ENCODE peak calls at places on chromosomes 3 and 15, in seven cellular contexts. B is H1, Z is K562, V is SK-N-SH, T is HepG2, E is GM12891, H is GM12878. L is an unnamed sample.

GRCh38 chr15:34987182-34987488 is 952 bp downstream of the ZNF770 start:
- DNase-seq in B (no peak), Z (peak), V (peak), T (no peak), E (no peak), H (no peak), L (no peak)

GRCh38 chr3:50171540-50172301 is 16.6 kb downstream of the SEMA3F start:
- DNase-seq in B (no peak), Z (no peak), V (no peak), T (peak), E (no peak), H (no peak), L (no peak)

GRCh38 chr3:13072239-13073041 is 789 bp downstream of the IQSEC1 start:
- DNase-seq in B (no peak), Z (no peak), V (peak), T (no peak), E (no peak), H (peak), L (no peak)

GRCh38 chr15:52368402-52368801 is 72.8 kb upstream of the MYO5C start:
- DNase-seq in B (no peak), Z (no peak), V (no peak), T (no peak), E (no peak), H (no peak), L (no peak)

GRCh38 chr3:25040739-25041138 is 387.3 kb upstream of the RARB start:
- DNase-seq in B (no peak), Z (no peak), V (no peak), T (no peak), E (no peak), H (no peak), L (no peak)

GRCh38 chr3:116188231-116188785 is 257.0 kb downstream of the LSAMP start:
- DNase-seq in B (no peak), Z (no peak), V (no peak), T (no peak), E (no peak), H (no peak), L (no peak)

GRCh38 chr3:69085543-69086132 is 901 bp downstream of the ARL6IP5 start:
- DNase-seq in B (no peak), Z (peak), V (peak), T (no peak), E (no peak), H (no peak), L (no peak)

GRCh38 chr15:89128320-89129122 is 40.3 kb downstream of the ABHD2 start:
- DNase-seq in B (no peak), Z (no peak), V (no peak), T (peak), E (no peak), H (no peak), L (no peak)

GRCh38 chr15:34055868-34056595 is 17.0 kb upstream of the AVEN start:
- DNase-seq in B (no peak), Z (no peak), V (no peak), T (no peak), E (no peak), H (no peak), L (no peak)

GRCh38 chr3:111617912-111618601 is 22.9 kb upstream of the ZBED2 start:
- DNase-seq in B (no peak), Z (no peak), V (no peak), T (no peak), E (no peak), H (no peak), L (no peak)

GRCh38 chr15:67240235-67241131 is 14.0 kb downstream of the AAGAB start:
- DNase-seq in B (no peak), Z (no peak), V (peak), T (peak), E (no peak), H (peak), L (no peak)
- TF ChIP-seq TAF1 in B (no peak), Z (no peak), V (no peak), T (no peak), E (no peak), H (no peak), L (no peak)

GRCh38 chr3:76040946-76041345 is 255.6 kb upstream of the ZNF717 start:
- DNase-seq in B (no peak), Z (no peak), V (no peak), T (no peak), E (no peak), H (no peak), L (no peak)
- TF ChIP-seq TAF1 in B (no peak), Z (no peak), V (no peak), T (no peak), E (no peak), H (no peak), L (no peak)

GRCh38 chr3:166123576-166123975 is 286.4 kb upstream of the BCHE start:
- DNase-seq in B (no peak), Z (no peak), V (no peak), T (no peak), E (no peak), H (no peak), L (no peak)
- TF ChIP-seq TAF1 in B (no peak), Z (no peak), V (no peak), T (no peak), E (no peak), H (no peak), L (no peak)

DNA sequence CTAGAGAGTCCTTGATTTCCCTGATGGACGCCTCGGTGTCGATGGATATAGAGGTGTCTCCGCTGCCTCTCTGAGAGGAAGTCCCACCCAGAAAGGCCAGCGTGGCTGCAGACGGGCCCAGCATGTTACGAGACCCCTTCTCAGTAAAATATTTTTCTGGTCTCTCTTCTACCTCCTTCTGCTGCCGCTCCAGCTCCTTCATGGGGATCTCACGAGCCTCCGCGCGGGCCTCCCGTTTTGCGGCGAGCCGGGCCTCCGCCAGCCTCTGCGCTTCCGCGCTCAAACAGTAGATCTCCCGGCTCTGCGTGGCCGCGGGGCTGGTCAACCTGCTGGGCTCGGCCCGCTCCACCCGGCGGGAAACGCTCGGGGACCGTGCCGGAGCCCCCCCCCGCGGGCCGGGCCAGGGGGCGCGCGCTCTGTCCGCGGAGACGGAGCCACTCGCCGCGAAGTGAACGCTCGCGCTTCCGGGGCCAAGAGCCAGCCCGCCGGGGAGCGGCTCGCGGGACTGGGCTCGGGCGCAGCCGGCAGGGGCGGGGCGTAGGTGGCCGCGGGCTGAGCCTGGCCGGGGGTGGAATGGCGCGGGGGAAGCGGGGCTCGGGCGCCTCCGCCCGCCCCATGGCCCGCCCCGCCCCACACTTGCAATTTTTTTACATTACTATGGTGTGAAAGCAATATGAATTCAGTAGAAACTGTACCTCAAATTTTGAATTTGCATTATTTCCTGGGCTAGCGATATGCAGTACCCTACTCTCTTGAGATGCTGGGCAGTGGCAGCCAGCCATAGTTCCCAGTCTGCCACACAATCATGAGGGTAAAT is 10.2 kb upstream of the KCNMB3 start:
- DNase-seq in B (no peak), Z (peak), V (peak), T (peak), E (peak), H (no peak), L (peak)
- TF ChIP-seq TAF1 in B (peak), Z (peak), V (no peak), T (peak), E (no peak), H (peak), L (peak)

GRCh38 chr15:38474155-38474757 is 20.3 kb downstream of the FAM98B start:
- DNase-seq in B (no peak), Z (peak), V (peak), T (peak), E (no peak), H (peak), L (no peak)
- TF ChIP-seq TAF1 in B (no peak), Z (no peak), V (no peak), T (no peak), E (no peak), H (no peak), L (no peak)

DNA sequence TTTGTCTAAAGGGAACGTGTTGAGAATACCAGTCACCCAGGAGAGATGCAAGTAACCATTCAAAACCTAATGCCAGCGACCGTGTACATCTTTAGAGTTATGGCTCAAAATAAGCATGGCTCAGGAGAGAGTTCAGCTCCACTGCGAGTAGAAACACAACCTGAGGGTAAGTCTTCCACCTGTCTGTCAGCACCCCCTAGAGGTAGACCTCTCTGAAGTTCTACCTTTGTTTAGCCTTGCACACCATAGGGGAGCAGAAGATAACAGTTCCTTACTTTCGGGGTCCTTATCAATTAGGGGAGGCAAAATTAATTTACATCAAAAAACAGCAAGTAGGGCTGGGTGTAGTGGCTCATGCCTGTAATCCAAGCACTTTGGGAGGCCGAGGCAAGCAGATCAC is 124.4 kb downstream of the HCN4 start:
- DNase-seq in B (no peak), Z (peak), V (peak), T (peak), E (no peak), H (no peak), L (no peak)
- TF ChIP-seq TAF1 in B (no peak), Z (no peak), V (no peak), T (no peak), E (no peak), H (no peak), L (no peak)

GRCh38 chr3:113140876-113141275 is 70.5 kb upstream of the BOC start:
- DNase-seq in B (no peak), Z (no peak), V (no peak), T (no peak), E (no peak), H (no peak), L (no peak)
- TF ChIP-seq TAF1 in B (no peak), Z (no peak), V (no peak), T (no peak), E (no peak), H (no peak), L (no peak)

DNA sequence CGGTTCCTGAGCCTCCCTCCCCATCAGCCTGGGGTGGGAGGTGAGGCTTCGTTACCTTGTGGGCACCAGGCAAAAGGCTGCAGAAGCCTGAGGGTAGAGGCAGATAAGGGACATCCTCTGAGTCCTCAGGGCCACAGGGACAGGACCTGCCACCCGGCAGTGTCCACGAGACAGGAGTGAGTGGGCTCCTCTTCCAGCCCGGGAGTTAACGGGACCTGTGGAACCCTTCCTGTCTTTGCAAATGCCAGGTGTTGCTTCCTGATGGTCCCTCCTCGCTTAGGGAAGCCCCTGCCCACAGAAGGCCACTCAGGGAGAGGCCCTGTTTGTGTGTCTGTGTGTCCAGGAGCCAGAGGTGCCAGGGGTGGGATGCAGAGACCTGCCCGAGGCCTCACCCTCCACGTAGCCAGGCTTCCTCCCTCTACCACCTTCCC is 111.1 kb upstream of the ALDH1A3 start:
- DNase-seq in B (no peak), Z (no peak), V (peak), T (no peak), E (no peak), H (no peak), L (no peak)
- TF ChIP-seq TAF1 in B (no peak), Z (no peak), V (no peak), T (no peak), E (no peak), H (no peak), L (no peak)

GRCh38 chr3:125107384-125107783 is 51.6 kb upstream of the HEG1 start:
- DNase-seq in B (no peak), Z (no peak), V (no peak), T (no peak), E (no peak), H (no peak), L (no peak)

GRCh38 chr3:125110016-125110875 is 54.4 kb upstream of the HEG1 start:
- DNase-seq in B (no peak), Z (no peak), V (no peak), T (no peak), E (no peak), H (no peak), L (no peak)

GRCh38 chr3:125108833-125109540 is 53.2 kb upstream of the HEG1 start:
- DNase-seq in B (no peak), Z (no peak), V (no peak), T (no peak), E (no peak), H (no peak), L (no peak)

GRCh38 chr3:125109541-125109925 is 53.7 kb upstream of the HEG1 start:
- DNase-seq in B (no peak), Z (no peak), V (no peak), T (no peak), E (no peak), H (no peak), L (no peak)

GRCh38 chr3:125107861-125108567 is 52.2 kb upstream of the HEG1 start:
- DNase-seq in B (no peak), Z (no peak), V (no peak), T (no peak), E (no peak), H (peak), L (no peak)
- TF ChIP-seq TAF1 in B (no peak), Z (no peak), V (no peak), T (no peak), E (no peak), H (no peak), L (peak)

DNA sequence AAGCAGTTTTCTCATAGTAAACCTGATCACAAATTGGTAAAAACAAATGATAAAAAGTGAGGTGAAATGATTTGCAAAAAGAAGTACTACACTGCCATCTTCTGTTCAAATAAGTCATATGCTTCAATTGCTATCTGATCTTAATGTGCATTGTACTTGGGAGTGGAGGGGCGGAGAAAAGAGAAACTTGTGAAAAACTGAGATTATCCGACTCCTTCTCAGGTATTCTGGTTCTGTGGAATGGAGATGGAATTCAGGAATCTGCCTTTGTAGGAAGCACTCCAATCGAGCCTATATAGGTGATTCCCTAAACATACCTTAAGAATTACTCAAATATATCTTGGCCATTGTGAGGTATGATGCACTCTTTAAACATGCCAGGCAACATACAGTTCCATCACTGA is 180.6 kb downstream of the CHL1 start:
- DNase-seq in B (no peak), Z (peak), V (peak), T (peak), E (no peak), H (no peak), L (no peak)
- TF ChIP-seq TAF1 in B (no peak), Z (no peak), V (no peak), T (no peak), E (no peak), H (no peak), L (no peak)